ENCODE peak calls at places on chromosomes 5 and 9, in six cellular contexts. T, J, O, I, C and L are unnamed samples.
A peak's percentile ranks its signal among the peaks of the same experiment; 100 is the strongest.

GRCh38 chr5:135826994-135827671 is 7.3 kb upstream of the SLC25A48 start:
- DNase-seq in T (no peak), J (no peak), O (peak; percentile 57), I (no peak), C (no peak), L (no peak)

GRCh38 chr9:108668191-108668940 is 187.4 kb downstream of the ACTL7B start:
- DNase-seq in T (no peak), J (no peak), O (no peak), I (peak; percentile 61), C (no peak), L (no peak)

GRCh38 chr5:142584843-142585242 is 101.0 kb downstream of the FGF1 start:
- DNase-seq in T (no peak), J (no peak), O (no peak), I (no peak), C (peak; percentile 32), L (no peak)

GRCh38 chr5:7762267-7762666 is 88.7 kb downstream of the CFAP90 start:
- DNase-seq in T (no peak), J (no peak), O (no peak), I (no peak), C (no peak), L (no peak)

GRCh38 chr9:96482471-96482870 is 32.5 kb downstream of the HABP4 start:
- DNase-seq in T (no peak), J (no peak), O (no peak), I (no peak), C (no peak), L (no peak)

GRCh38 chr5:111043712-111044506 is 27.6 kb upstream of the TSLP start:
- DNase-seq in T (no peak), J (no peak), O (no peak), I (peak; percentile 55), C (no peak), L (peak; percentile 14)

GRCh38 chr9:129270903-129271431 is 92.9 kb upstream of the IER5L start:
- DNase-seq in T (no peak), J (no peak), O (peak; percentile 72), I (peak; percentile 89), C (peak; percentile 88), L (peak; percentile 86)

GRCh38 chr5:157860898-157861894 is 2.3 kb upstream of the CLINT1 start:
- DNase-seq in T (no peak), J (no peak), O (no peak), I (no peak), C (no peak), L (no peak)